ENCODE peak calls at places on chromosomes 16 and 17, in five cellular contexts. Y, N, U, S and W are unnamed samples.

GRCh38 chr17:80923211-80924110 is 68.2 kb upstream of the CHMP6 start:
- DNase-seq in U (no peak), N (no peak), Y (peak; percentile 30), S (no peak), W (no peak)

GRCh38 chr17:16061631-16062030 is 62.0 kb downstream of the TTC19 start:
- DNase-seq in S (no peak), N (no peak), Y (no peak), U (no peak), W (no peak)

GRCh38 chr17:31690118-31690517 is 168.9 kb downstream of the COPRS start:
- DNase-seq in Y (no peak), N (no peak), S (no peak), U (peak; percentile 6), W (no peak)

GRCh38 chr17:692116-692515 is 22.5 kb downstream of the VPS53 start:
- DNase-seq in S (no peak), U (peak; percentile 73), Y (no peak), N (peak; percentile 22), W (peak; percentile 71)

GRCh38 chr17:75352079-75352569 is 53.4 kb downstream of the GRB2 start:
- DNase-seq in U (no peak), N (no peak), S (no peak), Y (no peak), W (no peak)

GRCh38 chr16:78684040-78684611 is 584.7 kb downstream of the WWOX start:
- DNase-seq in N (peak; percentile 46), S (no peak), U (peak; percentile 89), Y (no peak), W (peak; percentile 82)

GRCh38 chr17:17514361-17514992 is 18.3 kb upstream of the RASD1 start:
- DNase-seq in N (no peak), Y (no peak), U (no peak), S (peak; percentile 53), W (no peak)

GRCh38 chr16:35910409-35910808 is 2451.0 kb downstream of the TP53TG3F start:
- DNase-seq in N (no peak), S (no peak), Y (no peak), U (no peak), W (no peak)

GRCh38 chr17:34424814-34425490 is 61.9 kb upstream of the CCL1 start:
- DNase-seq in N (no peak), U (no peak), S (peak; percentile 50), Y (no peak), W (no peak)

GRCh38 chr16:4689864-4690704 is 3.3 kb upstream of the NUDT16L1 start:
- DNase-seq in S (peak; percentile 75), N (no peak), U (no peak), Y (no peak), W (no peak)

GRCh38 chr17:41739661-41740352 is 5.4 kb upstream of the HAP1 start:
- DNase-seq in Y (no peak), N (no peak), U (peak; percentile 59), S (no peak), W (no peak)

GRCh38 chr16:88309905-88310259 is 72.9 kb upstream of the ZNF469 start:
- DNase-seq in S (peak; percentile 17), N (no peak), U (no peak), Y (no peak), W (no peak)

GRCh38 chr17:74943808-74944522 is 8.3 kb downstream of the OTOP3 start:
- DNase-seq in U (no peak), Y (peak; percentile 77), N (no peak), S (no peak), W (no peak)

GRCh38 chr17:8225813-8226535 is 15.6 kb upstream of the AURKB start:
- DNase-seq in U (peak; percentile 95), S (no peak), Y (no peak), N (no peak), W (peak; percentile 92)

GRCh38 chr17:62725791-62726249 is 82.3 kb downstream of the MARCHF10 start:
- DNase-seq in Y (no peak), S (no peak), N (no peak), U (peak; percentile 42), W (peak; percentile 63)

GRCh38 chr17:66474258-66474657 is 171.8 kb downstream of the PRKCA start:
- DNase-seq in U (no peak), N (no peak), Y (no peak), S (no peak), W (no peak)

GRCh38 chr17:78387982-78388941 is 9.8 kb downstream of the PGS1 start:
- DNase-seq in N (no peak), Y (no peak), U (no peak), S (peak; percentile 9), W (no peak)

GRCh38 chr17:61468263-61468907 is 16.2 kb downstream of the TBX4 start:
- DNase-seq in Y (peak; percentile 28), S (peak; percentile 15), U (no peak), N (no peak), W (no peak)

GRCh38 chr16:57021693-57022092 is 32.3 kb downstream of the NLRC5 start:
- DNase-seq in U (no peak), Y (no peak), N (no peak), S (no peak), W (no peak)

GRCh38 chr16:21611178-21611545 is 11.8 kb downstream of the METTL9 start:
- DNase-seq in Y (no peak), U (peak; percentile 77), N (no peak), S (no peak), W (no peak)

GRCh38 chr16:84117482-84117843 is 721 bp upstream of the MBTPS1 start:
- DNase-seq in S (no peak), N (no peak), U (peak; percentile 63), Y (no peak), W (peak; percentile 23)

GRCh38 chr16:73071131-73071940 is 23.4 kb upstream of the ZFHX3 start:
- DNase-seq in S (peak; percentile 87), Y (peak; percentile 62), N (no peak), U (peak; percentile 40), W (no peak)
- H3K4me3 ChIP-seq in S (no peak overlapping the region), Y (no peak overlapping the region), N (no peak overlapping the region), U (no peak overlapping the region), W (peak overlapping the region; percentile 20)

GRCh38 chr16:49491736-49492089 is 118.1 kb downstream of the C16orf78 start:
- DNase-seq in U (no peak), S (no peak), Y (no peak), N (no peak), W (no peak)
- H3K4me3 ChIP-seq in U (no peak overlapping the region), S (peak overlapping the region; percentile 21), Y (no peak overlapping the region), N (no peak overlapping the region), W (peak overlapping the region; percentile 32)

DNA sequence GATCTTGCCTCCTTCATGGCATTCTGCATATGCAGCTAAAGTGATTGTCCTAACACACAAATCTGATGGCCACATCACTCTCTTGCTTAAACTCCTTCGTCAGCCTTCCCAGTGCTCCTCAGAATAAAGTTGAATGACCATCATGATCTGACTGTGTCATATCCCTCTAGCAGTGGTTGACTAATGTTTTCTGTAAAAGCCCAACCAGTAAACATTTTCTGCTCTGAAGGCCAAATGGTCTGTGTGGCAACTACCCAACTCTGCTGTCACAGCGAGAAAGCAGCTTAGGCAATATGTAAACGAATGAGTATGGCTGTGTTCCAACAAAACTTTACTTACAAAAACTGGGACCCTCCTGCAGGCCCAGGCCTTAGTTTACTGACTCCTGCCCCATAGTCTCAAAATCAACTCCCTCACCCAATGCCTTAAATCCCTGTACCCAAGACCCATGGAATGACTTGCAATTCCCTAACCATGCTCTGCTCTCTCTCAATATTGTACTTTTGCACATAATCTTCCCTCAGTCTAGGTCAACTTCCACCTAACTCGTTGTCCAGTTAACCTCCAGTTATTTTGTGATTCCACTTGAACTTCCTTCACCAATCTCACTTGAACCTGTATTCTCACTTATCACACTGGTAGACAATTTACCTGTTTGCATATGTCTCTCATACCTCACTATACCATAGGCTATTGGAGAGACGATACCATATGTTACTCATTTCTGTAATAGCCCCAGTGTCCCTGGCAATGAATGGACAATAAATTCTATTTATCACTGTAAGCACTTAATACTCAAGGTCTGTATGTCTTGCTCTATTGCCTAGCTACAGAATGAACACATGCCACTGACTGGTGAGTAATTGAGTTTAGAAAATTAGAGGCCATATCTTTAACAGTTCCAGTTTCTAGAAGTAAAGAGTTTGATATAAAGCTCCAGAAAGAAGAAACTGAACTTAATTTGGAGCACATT is 29.1 kb downstream of the TMEM100 start:
- DNase-seq in U (peak; percentile 61), N (no peak), S (no peak), Y (no peak), W (no peak)
- H3K4me3 ChIP-seq in U (no peak overlapping the region), N (no peak overlapping the region), S (no peak overlapping the region), Y (no peak overlapping the region), W (no peak overlapping the region)

DNA sequence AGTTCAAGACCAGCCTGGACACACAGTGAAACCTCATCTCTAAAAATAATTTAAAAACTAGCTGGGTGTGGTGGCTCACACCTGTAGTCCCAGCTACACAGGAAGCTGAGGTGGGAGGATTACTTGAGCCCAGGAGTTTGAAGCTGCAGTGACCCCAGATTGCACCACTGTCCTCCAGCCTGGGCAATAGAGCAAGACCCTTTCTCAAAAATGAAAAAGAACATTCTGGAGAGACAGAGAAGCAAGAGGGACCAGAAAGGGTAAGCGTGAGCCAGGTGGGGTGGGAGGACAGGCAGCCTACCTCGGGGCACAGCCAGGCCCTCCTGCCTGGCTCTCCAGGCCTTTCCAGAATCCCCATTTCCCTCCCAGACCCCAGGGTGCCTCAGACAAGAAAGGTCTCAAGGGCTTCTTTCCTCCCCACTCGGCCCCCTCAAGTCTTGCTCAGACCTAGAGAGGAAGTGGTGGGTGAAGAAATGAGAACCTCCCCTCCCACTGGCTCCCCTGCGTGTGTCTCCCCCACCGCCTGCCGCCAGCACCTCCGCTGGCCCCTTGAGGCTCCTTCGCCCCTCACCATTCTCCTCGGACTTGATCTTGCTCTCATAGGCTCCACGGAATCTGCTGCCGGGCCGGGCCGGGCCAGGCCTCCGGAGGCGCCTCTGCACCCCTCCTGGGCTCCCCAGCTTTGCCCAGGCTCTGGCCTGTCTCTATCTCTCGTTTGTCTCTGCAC is 501 bp downstream of the C16orf54 start:
- DNase-seq in U (no peak), N (no peak), S (no peak), Y (no peak), W (no peak)
- H3K4me3 ChIP-seq in U (no peak overlapping the region), N (no peak overlapping the region), S (no peak overlapping the region), Y (peak overlapping the region; percentile 54), W (no peak overlapping the region)

DNA sequence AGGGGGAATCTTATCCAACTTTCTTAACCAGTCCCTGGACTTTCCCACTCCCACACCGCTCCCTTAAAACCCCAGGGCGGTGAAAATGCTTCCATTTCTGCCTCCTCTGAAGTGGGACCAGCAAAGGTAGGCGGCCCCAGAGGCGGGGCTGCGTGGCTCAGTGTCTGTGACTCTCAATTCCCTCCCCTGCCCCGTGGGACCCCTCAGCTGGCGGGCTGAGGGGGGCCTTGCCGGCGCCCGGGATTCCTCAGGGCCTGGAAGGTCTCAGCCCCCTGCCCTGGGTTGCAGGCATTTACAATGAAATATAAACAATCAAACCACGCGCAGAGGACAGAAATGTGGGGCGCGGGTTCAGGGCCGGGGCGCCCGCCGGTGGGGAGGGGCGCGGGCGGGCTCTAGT is 3.6 kb downstream of the SOST start:
- DNase-seq in Y (no peak), U (no peak), N (no peak), S (no peak), W (no peak)
- H3K4me3 ChIP-seq in Y (no peak overlapping the region), U (no peak overlapping the region), N (peak overlapping the region; percentile 23), S (no peak overlapping the region), W (no peak overlapping the region)

GRCh38 chr16:72961115-72961832 is 86.7 kb downstream of the ZFHX3 start:
- DNase-seq in Y (no peak), N (no peak), U (peak; percentile 39), S (no peak), W (peak; percentile 31)
- H3K4me3 ChIP-seq in Y (no peak overlapping the region), N (no peak overlapping the region), U (no peak overlapping the region), S (no peak overlapping the region), W (no peak overlapping the region)